ENCODE peak calls at places on chromosomes 12 and 14, in six cellular contexts. Y, W, D, J, U and R are unnamed samples.

GRCh38 chr14:27608377-27608776 is 1010.5 kb upstream of the NOVA1 start:
- DNase-seq in Y (no peak), W (no peak), D (no peak), J (no peak), U (no peak), R (no peak)

GRCh38 chr12:119613319-119613936 is 19.9 kb downstream of the TMEM233 start:
- DNase-seq in Y (peak; percentile 70), W (no peak), D (peak; percentile 82), J (no peak), U (no peak), R (peak; percentile 35)

GRCh38 chr14:91261115-91261514 is 16.6 kb upstream of the GPR68 start:
- DNase-seq in Y (no peak), W (no peak), D (no peak), J (no peak), U (no peak), R (no peak)

GRCh38 chr12:49874142-49874897 is 29.4 kb downstream of the FAIM2 start:
- DNase-seq in Y (no peak), W (no peak), D (peak; percentile 37), J (no peak), U (no peak), R (no peak)

GRCh38 chr14:23559010-23559920 is 3.2 kb downstream of the THTPA start:
- DNase-seq in Y (no peak), W (no peak), D (peak; percentile 25), J (no peak), U (no peak), R (peak; percentile 59)

GRCh38 chr14:75222208-75222701 is 45.8 kb upstream of the TMED10 start:
- DNase-seq in Y (no peak), W (no peak), D (no peak), J (no peak), U (no peak), R (no peak)

GRCh38 chr12:127785535-127785934 is 481.4 kb upstream of the TMEM132C start:
- DNase-seq in Y (no peak), W (no peak), D (no peak), J (no peak), U (no peak), R (no peak)

GRCh38 chr12:74129702-74130101 is 407.9 kb upstream of the ATXN7L3B start:
- DNase-seq in Y (no peak), W (no peak), D (no peak), J (no peak), U (no peak), R (no peak)

GRCh38 chr12:49973361-49973830 is 649 bp downstream of the AQP6 start:
- DNase-seq in Y (no peak), W (peak; percentile 9), D (no peak), J (no peak), U (no peak), R (no peak)

GRCh38 chr12:64568313-64568712 is 42.0 kb upstream of the RASSF3 start:
- DNase-seq in Y (no peak), W (no peak), D (no peak), J (no peak), U (no peak), R (no peak)

DNA sequence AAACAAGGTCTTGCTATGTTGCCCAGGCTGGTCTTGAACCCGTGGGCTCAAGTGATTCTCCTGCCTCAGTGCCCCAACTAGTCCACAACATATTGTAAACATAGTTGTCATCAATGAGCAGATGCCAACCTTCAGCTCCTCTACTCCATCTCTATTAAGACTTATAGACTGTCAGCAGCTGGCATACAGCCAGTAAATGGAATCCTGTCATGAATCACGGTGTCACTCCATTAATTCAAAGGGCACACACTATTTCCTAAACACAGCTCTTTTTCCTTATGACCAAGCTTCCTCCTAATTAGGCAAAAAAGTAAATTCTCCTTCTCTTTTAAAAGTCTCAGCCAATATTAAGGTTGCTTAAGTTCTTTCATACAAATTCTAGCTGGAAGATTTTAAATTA is 111.2 kb downstream of the ITPR2 start:
- DNase-seq in Y (no peak), W (no peak), D (no peak), J (no peak), U (no peak), R (no peak)
- TF ChIP-seq POLR2A in Y (no peak), W (no peak), D (no peak), J (no peak), U (no peak), R (no peak)

GRCh38 chr12:25787701-25788100 is 170.8 kb upstream of the RASSF8 start:
- DNase-seq in Y (no peak), W (no peak), D (no peak), J (no peak), U (no peak), R (no peak)

GRCh38 chr12:25783566-25783965 is 174.9 kb upstream of the RASSF8 start:
- DNase-seq in Y (no peak), W (no peak), D (no peak), J (no peak), U (no peak), R (no peak)

GRCh38 chr12:25784669-25785068 is 173.8 kb upstream of the RASSF8 start:
- DNase-seq in Y (no peak), W (no peak), D (no peak), J (no peak), U (no peak), R (no peak)

GRCh38 chr12:25788707-25789106 is 169.8 kb upstream of the RASSF8 start:
- DNase-seq in Y (no peak), W (no peak), D (no peak), J (no peak), U (no peak), R (no peak)

DNA sequence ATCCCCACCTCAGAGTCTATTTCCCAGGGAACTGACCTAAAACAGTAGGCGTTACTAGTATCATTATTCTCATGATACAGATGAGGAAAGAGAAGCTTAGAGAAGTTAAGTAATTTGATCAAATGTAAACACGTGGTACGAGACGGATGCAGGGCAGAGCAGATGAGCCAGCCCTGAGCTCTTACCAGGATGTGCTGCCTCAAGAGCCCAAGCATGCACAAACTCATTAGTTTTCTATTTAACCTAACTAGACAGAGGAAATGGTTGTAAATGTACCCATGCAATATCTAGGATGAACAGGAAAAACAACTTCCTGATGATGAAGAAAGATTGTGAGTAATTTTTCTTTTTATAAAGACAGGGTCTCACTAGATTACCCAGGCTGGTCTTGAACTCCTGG is 173.3 kb upstream of the RASSF8 start:
- DNase-seq in Y (no peak), W (no peak), D (no peak), J (no peak), U (no peak), R (no peak)
- TF ChIP-seq POLR2A in Y (no peak), W (no peak), D (no peak), J (no peak), U (no peak), R (no peak)

GRCh38 chr12:44749566-44749965 is 126.5 kb downstream of the NELL2 start:
- DNase-seq in Y (no peak), W (no peak), D (no peak), J (no peak), U (no peak), R (no peak)

GRCh38 chr12:44750468-44750867 is 125.6 kb downstream of the NELL2 start:
- DNase-seq in Y (no peak), W (peak; percentile 29), D (no peak), J (no peak), U (no peak), R (no peak)

DNA sequence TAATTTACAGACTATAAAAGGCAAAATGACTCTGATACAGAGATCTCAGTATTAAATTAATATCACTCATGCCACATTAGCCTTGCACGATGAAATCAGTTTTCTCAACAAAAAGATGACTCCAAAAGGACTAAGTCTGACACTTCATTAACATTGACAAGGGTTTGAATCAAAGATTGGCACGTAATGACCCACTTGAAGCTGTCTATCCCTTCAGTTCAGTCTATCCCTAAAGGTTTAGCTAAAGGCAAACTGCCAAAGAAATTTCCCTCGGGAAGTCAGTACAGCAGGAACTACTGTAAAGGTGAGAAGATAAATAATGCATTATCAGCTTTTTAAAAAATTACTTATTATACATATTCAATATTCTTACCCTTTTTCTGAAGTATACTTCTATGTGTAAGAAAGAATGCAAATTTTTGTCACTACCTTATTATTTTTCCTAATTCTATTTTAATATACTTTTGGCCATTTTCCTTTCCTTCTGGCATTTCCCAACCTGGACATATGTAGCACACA is 127.1 kb downstream of the NELL2 start:
- DNase-seq in Y (no peak), W (no peak), D (no peak), J (no peak), U (no peak), R (no peak)
- TF ChIP-seq POLR2A in Y (no peak), W (no peak), D (no peak), J (no peak), U (no peak), R (no peak)

DNA sequence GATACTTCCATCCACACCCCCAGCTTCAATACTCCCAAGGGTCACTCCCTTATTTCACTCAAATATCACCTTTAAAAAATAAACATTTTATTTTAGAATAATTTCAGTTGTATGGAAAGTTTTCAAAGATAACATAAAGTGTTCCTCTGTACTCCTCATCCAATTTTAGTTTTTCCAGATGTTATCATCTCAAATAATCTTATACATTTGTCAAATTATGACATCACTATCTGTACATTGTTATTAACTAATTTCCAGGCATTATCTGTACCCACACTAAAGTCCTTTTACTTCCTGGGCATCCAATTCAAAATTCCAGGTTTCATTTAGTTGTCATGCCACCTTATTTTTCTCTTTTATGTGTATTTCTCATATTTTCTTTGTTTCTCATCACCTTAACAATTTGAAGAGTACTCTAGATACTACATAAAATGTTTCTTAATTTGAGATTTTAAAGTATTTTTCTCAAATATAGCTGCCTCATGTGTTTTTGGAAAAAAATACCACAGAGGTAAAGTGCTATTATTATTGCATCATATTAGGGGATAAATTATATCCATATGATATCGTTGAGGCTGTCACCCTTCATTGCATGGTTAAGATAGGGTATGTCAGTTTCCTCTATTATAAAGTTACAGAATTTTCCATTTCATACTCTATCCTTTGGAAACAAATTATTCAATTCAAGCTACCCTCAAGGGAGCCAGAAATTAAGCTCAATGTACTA is 571.0 kb downstream of the SLC6A15 start:
- DNase-seq in Y (no peak), W (no peak), D (no peak), J (no peak), U (no peak), R (no peak)
- TF ChIP-seq POLR2A in Y (no peak), W (no peak), D (no peak), J (no peak), U (no peak), R (no peak)

DNA sequence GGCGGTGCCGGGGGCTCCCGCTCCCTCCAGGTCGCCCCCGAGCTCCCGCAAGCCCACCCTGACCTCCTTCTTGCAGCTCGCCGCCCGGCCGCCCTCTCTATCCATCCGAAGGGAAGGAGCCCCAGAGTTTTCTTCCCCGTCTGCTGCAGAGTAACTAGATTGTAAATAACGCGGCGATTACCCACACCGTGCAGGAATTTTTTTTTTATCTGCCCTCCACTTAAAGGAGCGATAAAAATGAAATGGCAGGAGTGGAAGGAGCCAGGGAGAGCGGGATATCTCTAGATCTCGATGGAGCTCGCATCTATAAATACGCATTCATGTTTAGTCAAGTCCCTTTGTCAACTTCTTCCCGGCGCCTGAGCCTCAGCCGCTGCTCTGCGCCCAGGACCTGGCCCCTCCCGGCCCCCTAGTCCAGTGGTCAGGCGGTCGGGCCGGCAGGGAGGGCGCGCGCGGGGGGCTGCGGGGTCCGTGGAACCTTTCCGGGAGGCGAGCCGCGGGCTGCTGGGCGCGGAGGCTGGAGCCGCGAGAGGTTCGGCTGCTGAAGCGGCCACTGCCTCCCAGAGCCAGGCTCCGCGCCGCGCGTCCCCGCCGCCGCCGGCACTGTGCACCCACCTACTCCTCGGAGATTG is 386.0 kb downstream of the BCAT1 start:
- DNase-seq in Y (no peak), W (peak; percentile 17), D (peak; percentile 53), J (no peak), U (peak; percentile 43), R (no peak)
- TF ChIP-seq POLR2A in Y (no peak), W (no peak), D (peak; percentile 23), J (no peak), U (no peak), R (no peak)